ENCODE peak calls at places on chromosomes 3 and 15, in nine cellular contexts. P is heart left ventricle, S is transverse colon, Q is sigmoid colon, F is ovary, J is uterus, M is body of pancreas, K is H1, O is A549. H is an unnamed sample. For H3K4me1, the result is how much of the 10 kb centered on the place peaks cover.

GRCh38 chr3:119630562-119631329 is 29.6 kb downstream of the POPDC2 start:
- DNase-seq in F (no peak), O (no peak), S (no peak), J (peak), K (no peak), M (no peak), P (no peak), Q (no peak), H (no peak)

GRCh38 chr3:77459926-77460325 is 420.0 kb downstream of the ROBO2 start:
- DNase-seq in F (no peak), P (no peak), K (no peak), Q (no peak), O (no peak), J (no peak), M (no peak), S (no peak), H (no peak)

GRCh38 chr3:37136067-37136466 is 38.3 kb downstream of the LRRFIP2 start:
- DNase-seq in Q (no peak), O (no peak), P (no peak), S (no peak), J (no peak), M (no peak), F (no peak), K (no peak), H (no peak)

GRCh38 chr15:94348084-94348483 is 116.7 kb downstream of the MCTP2 start:
- DNase-seq in M (no peak), P (no peak), J (no peak), K (no peak), F (no peak), O (no peak), S (no peak), Q (no peak), H (no peak)

GRCh38 chr3:126782554-126782953 is 78.5 kb downstream of the CHCHD6 start:
- DNase-seq in K (no peak), M (no peak), Q (no peak), S (peak), P (no peak), F (no peak), J (no peak), O (peak), H (no peak)

GRCh38 chr15:66565731-66566130 is at the start of gene LCTL:
- DNase-seq in Q (no peak), J (no peak), P (no peak), S (no peak), K (no peak), F (no peak), O (no peak), M (no peak), H (no peak)

GRCh38 chr15:62469874-62470688 is 305.0 kb upstream of the C2CD4B start:
- DNase-seq in P (peak), Q (peak), O (no peak), M (no peak), S (no peak), J (peak), K (no peak), F (no peak), H (no peak)

GRCh38 chr3:195697582-195698324 is 23.0 kb upstream of the MUC20 start:
- DNase-seq in O (peak), J (no peak), K (no peak), F (no peak), P (no peak), M (no peak), Q (no peak), S (no peak), H (peak)

GRCh38 chr15:36737430-36737891 is 158.0 kb downstream of the CDIN1 start:
- DNase-seq in K (no peak), F (no peak), M (no peak), P (no peak), O (no peak), S (no peak), Q (no peak), J (no peak), H (no peak)

GRCh38 chr3:34256021-34256420 is 457.6 kb downstream of the PDCD6IP start:
- DNase-seq in S (no peak), O (no peak), Q (no peak), P (no peak), M (no peak), F (no peak), K (no peak), J (no peak), H (no peak)

GRCh38 chr3:57757642-57758297 is 1.7 kb downstream of the SLMAP start:
- DNase-seq in F (peak), Q (no peak), P (no peak), K (no peak), O (peak), S (peak), J (no peak), M (peak), H (no peak)

GRCh38 chr3:73480187-73480672 is 144.5 kb downstream of the PDZRN3 start:
- DNase-seq in J (no peak), S (no peak), M (peak), Q (no peak), F (no peak), O (no peak), P (no peak), K (no peak), H (peak)

GRCh38 chr15:77819841-77820728 is 187.4 kb upstream of the LINGO1 start:
- DNase-seq in M (no peak), Q (no peak), O (peak), K (no peak), J (no peak), F (no peak), P (no peak), S (peak), H (no peak)

GRCh38 chr3:87175662-87176230 is 51.4 kb upstream of the CHMP2B start:
- DNase-seq in Q (no peak), P (no peak), K (no peak), O (no peak), M (no peak), F (no peak), J (no peak), S (no peak), H (no peak)

GRCh38 chr3:12895391-12896205 is 54.2 kb upstream of the RPL32 start:
- DNase-seq in P (peak), S (no peak), Q (no peak), O (no peak), M (no peak), J (no peak), F (no peak), K (no peak), H (no peak)

GRCh38 chr15:61742591-61742990 is 317.7 kb downstream of the VPS13C start:
- DNase-seq in O (no peak), Q (no peak), P (no peak), J (no peak), M (no peak), S (no peak), F (no peak), K (no peak), H (no peak)

GRCh38 chr15:28936481-28936881 is 50.7 kb downstream of the APBA2 start:
- DNase-seq in O (no peak), S (no peak), K (no peak), Q (peak), J (no peak), M (no peak), P (no peak), F (no peak), H (no peak)

GRCh38 chr3:66830301-66830700 is 167.8 kb upstream of the KBTBD8 start:
- DNase-seq in M (peak), F (no peak), O (no peak), J (no peak), K (no peak), S (peak), P (no peak), Q (no peak), H (no peak)

GRCh38 chr15:99172989-99173388 is 68.1 kb downstream of the SYNM start:
- DNase-seq in F (no peak), M (no peak), J (no peak), Q (no peak), S (no peak), K (no peak), P (no peak), O (no peak), H (peak)

GRCh38 chr15:69810441-69811071 is 287.2 kb downstream of the TLE3 start:
- DNase-seq in S (no peak), O (no peak), Q (no peak), K (no peak), M (no peak), P (no peak), J (no peak), F (no peak), H (no peak)

GRCh38 chr3:188006726-188007393 is 147.1 kb upstream of the LPP start:
- DNase-seq in M (no peak), S (no peak), P (peak), F (no peak), J (no peak), O (peak), Q (no peak), K (no peak), H (no peak)

GRCh38 chr3:193046369-193046768 is 128.7 kb upstream of the MB21D2 start:
- DNase-seq in P (no peak), F (no peak), J (no peak), K (no peak), M (no peak), O (no peak), Q (no peak), S (no peak), H (no peak)

GRCh38 chr15:55897560-55898336 is 95.7 kb downstream of the NEDD4 start:
- DNase-seq in M (peak), P (peak), O (peak), J (peak), K (peak), Q (no peak), S (peak), F (peak), H (no peak)

GRCh38 chr3:126266291-126266840 is 86.0 kb upstream of the ALDH1L1 start:
- DNase-seq in M (peak), F (peak), O (peak), P (peak), Q (peak), J (peak), K (no peak), S (peak), H (no peak)

GRCh38 chr3:40779039-40779438 is 254.3 kb downstream of the ZNF621 start:
- DNase-seq in F (no peak), J (no peak), Q (no peak), M (no peak), O (no peak), K (no peak), S (no peak), P (no peak), H (peak)

GRCh38 chr15:23734856-23735255 is 47.8 kb upstream of the NDN start:
- DNase-seq in K (no peak), J (no peak), S (no peak), F (no peak), O (no peak), M (no peak), Q (no peak), P (no peak), H (no peak)

GRCh38 chr15:101614761-101615160 is 37.4 kb downstream of the TM2D3 start:
- DNase-seq in O (no peak), M (no peak), J (no peak), S (no peak), Q (no peak), P (no peak), K (no peak), F (no peak), H (no peak)

GRCh38 chr3:169362261-169362660 is 301.3 kb downstream of the MECOM start:
- DNase-seq in J (no peak), Q (no peak), P (no peak), M (peak), F (no peak), K (no peak), O (no peak), S (peak), H (no peak)

GRCh38 chr3:46202476-46202875 is 5.6 kb downstream of the CCR1 start:
- DNase-seq in P (no peak), K (no peak), M (no peak), S (no peak), F (no peak), J (no peak), Q (no peak), O (no peak), H (peak)

GRCh38 chr3:77536038-77536775 is 496.3 kb downstream of the ROBO2 start:
- DNase-seq in Q (no peak), K (peak), J (no peak), M (no peak), O (no peak), S (no peak), P (no peak), F (no peak), H (no peak)

GRCh38 chr3:58009026-58009748 is 965 bp downstream of the FLNB start:
- DNase-seq in P (peak), K (no peak), J (no peak), S (peak), F (peak), Q (peak), O (no peak), M (peak), H (no peak)

GRCh38 chr3:129605593-129606521 is 619 bp downstream of the PLXND1 start:
- DNase-seq in P (peak), Q (no peak), F (peak), M (peak), J (peak), O (peak), K (no peak), S (no peak), H (no peak)
- TF ChIP-seq CTCF in P (no peak), Q (no peak), F (no peak), M (no peak), J (no peak), O (no peak), K (no peak), S (no peak), H (no peak)

DNA sequence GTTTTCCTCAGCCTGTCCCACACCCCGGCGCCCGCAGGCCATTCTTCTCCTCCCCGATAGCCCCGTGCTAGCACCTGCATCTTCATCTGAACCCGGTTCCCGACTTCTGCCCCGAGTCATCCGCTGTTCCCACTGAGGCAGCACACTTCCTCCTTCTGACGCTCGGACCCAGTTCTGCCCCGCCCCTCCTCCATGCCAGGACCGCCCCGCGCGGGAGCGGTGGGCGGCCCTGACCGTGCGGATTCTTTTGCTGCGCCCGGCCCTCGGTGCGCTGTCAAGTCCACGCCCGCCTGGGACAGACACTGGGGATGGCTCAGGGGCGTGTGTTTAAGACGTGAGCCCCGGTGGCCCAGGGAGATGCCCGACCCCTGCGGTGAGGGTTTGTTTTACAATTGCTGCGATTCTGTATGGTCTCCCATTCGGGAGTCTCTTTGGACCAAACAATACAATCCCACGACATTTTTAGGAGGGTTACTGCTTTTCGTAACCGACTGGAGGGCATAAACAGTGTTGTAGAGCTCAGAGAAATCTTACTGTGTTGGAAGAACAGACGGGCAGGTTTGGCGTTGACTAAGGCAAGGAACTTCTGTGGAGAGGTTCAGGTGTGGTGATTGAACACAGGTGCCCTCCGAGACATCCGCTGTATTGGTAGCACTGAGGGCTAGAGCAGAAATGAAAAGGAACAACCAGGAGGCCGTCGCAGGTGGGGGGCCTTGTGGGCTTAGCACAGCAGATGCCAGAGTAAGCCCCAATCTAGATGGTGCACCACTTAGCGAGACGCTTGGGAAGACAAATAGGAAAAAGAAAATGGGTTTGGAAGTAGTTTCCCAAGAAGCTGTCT is 716 bp downstream of the PTPN23 start:
- DNase-seq in O (peak), K (peak), J (peak), F (peak), S (peak), Q (peak), M (peak), P (peak), H (peak)
- TF ChIP-seq POLR2A in O (no peak), K (no peak), J (no peak), F (no peak), S (no peak), Q (no peak), M (no peak), P (no peak), H (no peak)

GRCh38 chr3:11613851-11614491 is 29.7 kb downstream of the VGLL4 start:
- DNase-seq in M (no peak), P (no peak), K (no peak), Q (no peak), F (no peak), S (no peak), J (no peak), O (no peak), H (no peak)
- H3K4me1 ChIP-seq in M (under half), P (half or more), K (under half), Q (half or more), F (under half), S (under half), J (under half), O (under half), H (half or more)

DNA sequence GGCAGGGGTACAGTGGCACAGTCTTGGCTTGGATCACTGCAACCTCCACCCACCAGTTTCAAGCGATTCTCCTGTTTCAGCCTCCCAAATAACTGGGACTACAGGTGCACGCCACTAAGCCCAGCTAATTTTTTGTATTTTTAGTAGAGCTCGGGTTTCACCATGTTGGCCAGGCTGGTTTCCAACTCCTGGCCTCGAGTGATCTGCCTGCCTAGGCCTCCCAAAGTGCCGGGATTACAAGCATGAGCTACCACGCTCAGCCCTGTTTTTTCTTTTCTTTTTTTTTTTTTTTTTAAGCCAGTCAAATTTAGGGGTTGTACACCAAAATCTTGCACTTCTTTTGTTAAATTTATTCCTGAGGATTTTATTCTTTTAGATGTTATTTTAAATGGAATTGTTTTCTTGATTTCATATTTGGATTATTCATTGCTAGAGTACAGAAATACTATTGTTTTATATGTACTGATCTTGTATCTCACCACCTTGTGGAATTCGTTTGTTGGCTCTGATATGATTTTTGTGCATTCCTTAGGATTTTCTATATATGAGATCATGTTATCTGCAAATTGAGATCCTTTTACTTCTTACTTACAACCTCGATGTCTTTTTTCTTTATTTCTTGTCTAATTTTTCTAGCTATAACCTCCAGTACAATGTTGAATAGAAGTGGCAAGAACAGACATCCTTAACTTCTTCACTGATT is 65.6 kb downstream of the ZNF609 start:
- DNase-seq in P (no peak), S (no peak), J (no peak), M (no peak), K (no peak), F (no peak), O (no peak), Q (no peak), H (no peak)
- TF ChIP-seq CTCF in P (no peak), S (no peak), J (no peak), M (no peak), K (no peak), F (no peak), O (no peak), Q (no peak), H (no peak)

DNA sequence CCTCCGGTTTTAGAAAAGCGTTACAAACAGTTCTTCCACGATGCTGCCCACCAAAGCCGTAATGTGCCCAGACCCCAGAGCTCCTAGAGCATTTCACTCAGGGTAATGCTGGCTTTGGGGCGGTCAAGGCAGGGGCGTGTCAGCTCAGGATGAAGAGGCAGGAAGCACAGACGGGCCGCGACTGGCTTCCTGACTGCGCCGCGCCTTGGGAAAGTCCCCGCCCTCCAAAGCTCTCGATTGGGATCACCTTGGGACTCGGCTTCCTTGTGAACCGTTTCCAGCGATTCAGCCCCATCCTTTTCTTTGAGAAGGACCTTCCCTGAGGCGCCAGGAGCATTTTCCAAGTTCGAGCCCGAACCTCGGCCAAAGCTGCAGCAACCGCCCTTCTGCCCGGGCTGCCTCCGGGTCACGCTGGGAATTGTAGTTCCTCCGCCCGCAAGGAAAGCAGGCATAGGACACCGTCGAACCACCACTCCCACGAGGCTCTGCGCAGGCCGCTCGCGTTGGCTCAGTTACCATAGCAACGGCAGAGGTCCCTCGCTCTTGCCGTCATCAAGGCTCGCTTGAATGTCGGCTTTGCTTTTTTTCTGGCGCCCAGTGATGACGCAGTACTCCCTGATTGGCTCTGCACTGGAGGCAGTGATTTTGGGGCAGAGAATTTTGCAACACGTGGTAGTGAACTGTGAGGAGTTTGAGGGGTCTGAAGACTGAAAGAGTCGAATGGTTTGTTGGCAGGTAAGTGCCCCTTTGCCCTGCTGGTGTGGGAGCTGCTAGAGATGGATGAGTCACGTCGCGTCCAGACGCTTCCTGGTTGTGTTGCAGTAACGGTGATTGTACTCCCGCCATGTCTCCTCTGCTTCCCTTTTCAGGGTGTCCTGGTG is at the start of the genes CCDC191 and QTRT2:
- DNase-seq in S (peak), P (peak), F (peak), O (peak), Q (peak), M (peak), K (peak), J (peak), H (peak)
- TF ChIP-seq POLR2A in S (peak), P (peak), F (no peak), O (peak), Q (no peak), M (no peak), K (peak), J (peak), H (no peak)

GRCh38 chr3:107524214-107525100 is 1.7 kb downstream of the BBX start:
- DNase-seq in K (no peak), P (peak), O (peak), J (peak), Q (peak), S (peak), F (peak), M (peak), H (no peak)
- H3K4me1 ChIP-seq in K (under half), P (under half), O (under half), J (under half), Q (under half), S (under half), F (under half), M (under half), H (under half)

DNA sequence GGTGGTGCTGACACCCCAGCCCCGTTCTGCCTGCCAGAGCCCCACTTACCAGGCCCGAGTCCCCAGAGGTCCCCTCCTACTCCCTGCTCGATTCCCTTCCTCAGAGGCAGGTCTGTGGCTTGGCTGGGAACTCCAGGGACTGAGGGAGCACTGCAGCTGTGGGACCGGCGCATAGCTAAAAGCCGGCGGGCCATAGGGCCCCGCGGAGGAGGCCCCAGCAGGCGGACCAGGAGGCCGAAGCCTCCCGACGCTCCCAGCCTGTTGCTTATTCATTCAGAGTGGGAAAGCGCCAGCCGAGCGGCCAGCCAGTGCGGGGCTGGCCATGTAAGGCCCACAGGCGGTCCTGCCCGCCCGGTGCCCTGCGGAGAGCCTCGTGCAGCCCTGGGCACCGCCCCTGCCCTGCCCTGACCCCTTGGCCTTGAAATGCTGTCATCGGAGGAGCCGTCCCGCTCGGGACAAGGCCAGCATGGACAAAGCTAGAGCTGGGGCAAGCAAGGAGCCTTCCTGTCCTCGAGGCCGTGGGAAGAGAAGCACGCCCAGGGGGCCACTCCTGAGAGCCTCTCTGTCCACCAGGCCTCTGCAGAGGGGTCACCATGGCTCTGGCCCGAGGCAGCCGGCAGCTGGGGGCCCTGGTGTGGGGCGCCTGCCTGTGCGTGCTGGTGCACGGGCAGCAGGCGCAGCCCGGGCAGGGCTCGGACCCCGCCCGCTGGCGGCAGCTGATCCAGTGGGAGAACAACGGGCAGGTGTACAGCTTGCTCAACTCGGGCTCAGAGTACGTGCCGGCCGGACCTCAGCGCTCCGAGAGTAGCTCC is at the start of gene LOXL1:
- DNase-seq in P (peak), F (peak), J (peak), M (peak), S (peak), K (no peak), Q (peak), O (no peak), H (no peak)
- TF ChIP-seq CTCF in P (no peak), F (no peak), J (peak), M (no peak), S (no peak), K (no peak), Q (no peak), O (no peak), H (no peak)